ENCODE peak calls at places on chromosomes 11 and 22, in nine cellular contexts. Q, J, D, V, H, E, Y, B and K are unnamed samples.

GRCh38 chr11:99325807-99326206 is 305.1 kb downstream of the CNTN5 start:
- DNase-seq in Q (no peak), J (no peak), D (no peak), V (no peak), H (no peak), E (no peak), Y (no peak), B (no peak), K (no peak)

GRCh38 chr11:101061606-101062005 is 68.0 kb downstream of the PGR start:
- DNase-seq in Q (no peak), J (no peak), D (no peak), V (no peak), H (no peak), E (no peak), Y (no peak), B (no peak), K (no peak)

GRCh38 chr11:113906038-113906437 is 1.4 kb downstream of the HTR3B start:
- DNase-seq in Q (no peak), J (no peak), D (no peak), V (no peak), H (no peak), E (peak; percentile 28), Y (no peak), B (no peak), K (peak; percentile 42)

GRCh38 chr11:41431784-41432183 is 27.7 kb downstream of the LRRC4C start:
- DNase-seq in Q (no peak), J (no peak), D (no peak), V (peak; percentile 4), H (no peak), E (peak; percentile 19), Y (no peak), B (no peak), K (no peak)

GRCh38 chr11:35682230-35683195 is 19.9 kb downstream of the TRIM44 start:
- DNase-seq in Q (no peak), J (no peak), D (peak; percentile 47), V (no peak), H (no peak), E (no peak), Y (peak; percentile 52), B (no peak), K (peak; percentile 29)

GRCh38 chr11:117839234-117839882 is 14.8 kb upstream of the FXYD2 start:
- DNase-seq in Q (no peak), J (no peak), D (no peak), V (no peak), H (no peak), E (no peak), Y (no peak), B (no peak), K (no peak)

GRCh38 chr11:70490208-70490607 is 91.9 kb downstream of the CTTN start:
- DNase-seq in Q (no peak), J (peak; percentile 7), D (no peak), V (no peak), H (no peak), E (no peak), Y (no peak), B (no peak), K (no peak)

GRCh38 chr22:37018815-37019308 is 385 bp downstream of the TST start:
- DNase-seq in Q (peak; percentile 84), J (no peak), D (peak; percentile 58), V (peak; percentile 41), H (no peak), E (peak; percentile 77), Y (peak; percentile 34), B (no peak), K (no peak)

GRCh38 chr22:19056951-19057401 is 65.2 kb downstream of the DGCR2 start:
- DNase-seq in Q (peak; percentile 54), J (no peak), D (no peak), V (no peak), H (no peak), E (no peak), Y (no peak), B (no peak), K (no peak)

GRCh38 chr22:45575173-45575572 is 72.5 kb downstream of the FBLN1 start:
- DNase-seq in Q (no peak), J (no peak), D (no peak), V (no peak), H (no peak), E (no peak), Y (no peak), B (no peak), K (no peak)

GRCh38 chr22:46002757-46003270 is 25.9 kb upstream of the WNT7B start:
- DNase-seq in Q (peak; percentile 83), J (no peak), D (no peak), V (no peak), H (no peak), E (no peak), Y (no peak), B (no peak), K (no peak)